ENCODE peak calls at places on chromosomes 5 and 9, in five cellular contexts. One of them, this sample, is unnamed.

GRCh38 chr5:172559004-172559932 is 81.8 kb upstream of the NEURL1B start:
- DNase-seq in NAMALWA: no peak
- DNase-seq in activated CD4-positive, alpha-beta T cell treated with anti-CD3 and anti-CD28 coated beads for 48 hours: no peak
- DNase-seq in Jurkat, Clone E6-1: no peak
- DNase-seq in foreskin fibroblast: peak
- DNase-seq in this sample: peak

GRCh38 chr9:130172858-130173461 is 756 bp downstream of the NCS1 start:
- DNase-seq in NAMALWA: no peak
- DNase-seq in activated CD4-positive, alpha-beta T cell treated with anti-CD3 and anti-CD28 coated beads for 48 hours: peak
- DNase-seq in Jurkat, Clone E6-1: no peak
- DNase-seq in foreskin fibroblast: peak
- DNase-seq in this sample: peak

GRCh38 chr9:37974506-37975173 is 70.7 kb upstream of the SLC25A51 start:
- DNase-seq in NAMALWA: no peak
- DNase-seq in activated CD4-positive, alpha-beta T cell treated with anti-CD3 and anti-CD28 coated beads for 48 hours: no peak
- DNase-seq in Jurkat, Clone E6-1: no peak
- DNase-seq in foreskin fibroblast: no peak
- DNase-seq in this sample: no peak

GRCh38 chr9:12784461-12785250 is 9.8 kb downstream of the LURAP1L start:
- DNase-seq in NAMALWA: no peak
- DNase-seq in activated CD4-positive, alpha-beta T cell treated with anti-CD3 and anti-CD28 coated beads for 48 hours: no peak
- DNase-seq in Jurkat, Clone E6-1: no peak
- DNase-seq in foreskin fibroblast: peak
- DNase-seq in this sample: peak

GRCh38 chr9:2583308-2584013 is 38.1 kb upstream of the VLDLR start:
- DNase-seq in NAMALWA: no peak
- DNase-seq in activated CD4-positive, alpha-beta T cell treated with anti-CD3 and anti-CD28 coated beads for 48 hours: no peak
- DNase-seq in Jurkat, Clone E6-1: no peak
- DNase-seq in foreskin fibroblast: no peak
- DNase-seq in this sample: no peak

GRCh38 chr5:110413856-110414255 is 312.6 kb downstream of the TMEM232 start:
- DNase-seq in NAMALWA: no peak
- DNase-seq in activated CD4-positive, alpha-beta T cell treated with anti-CD3 and anti-CD28 coated beads for 48 hours: no peak
- DNase-seq in Jurkat, Clone E6-1: no peak
- DNase-seq in foreskin fibroblast: peak
- DNase-seq in this sample: peak

GRCh38 chr5:148912714-148913398 is 86.4 kb downstream of the ADRB2 start:
- DNase-seq in NAMALWA: no peak
- DNase-seq in activated CD4-positive, alpha-beta T cell treated with anti-CD3 and anti-CD28 coated beads for 48 hours: no peak
- DNase-seq in Jurkat, Clone E6-1: no peak
- DNase-seq in foreskin fibroblast: peak
- DNase-seq in this sample: peak

GRCh38 chr9:122097679-122098315 is 4.7 kb upstream of the TTLL11 start:
- DNase-seq in NAMALWA: no peak
- DNase-seq in activated CD4-positive, alpha-beta T cell treated with anti-CD3 and anti-CD28 coated beads for 48 hours: no peak
- DNase-seq in Jurkat, Clone E6-1: no peak
- DNase-seq in foreskin fibroblast: peak
- DNase-seq in this sample: no peak

GRCh38 chr5:96691503-96692303 is 29.5 kb downstream of the CAST start:
- DNase-seq in NAMALWA: no peak
- DNase-seq in activated CD4-positive, alpha-beta T cell treated with anti-CD3 and anti-CD28 coated beads for 48 hours: no peak
- DNase-seq in Jurkat, Clone E6-1: no peak
- DNase-seq in foreskin fibroblast: peak
- DNase-seq in this sample: no peak

GRCh38 chr9:17140418-17140817 is 5.6 kb downstream of the CNTLN start:
- DNase-seq in NAMALWA: no peak
- DNase-seq in activated CD4-positive, alpha-beta T cell treated with anti-CD3 and anti-CD28 coated beads for 48 hours: no peak
- DNase-seq in Jurkat, Clone E6-1: no peak
- DNase-seq in foreskin fibroblast: no peak
- DNase-seq in this sample: no peak

GRCh38 chr9:108150736-108151135 is 661.2 kb upstream of the KLF4 start:
- DNase-seq in NAMALWA: no peak
- DNase-seq in activated CD4-positive, alpha-beta T cell treated with anti-CD3 and anti-CD28 coated beads for 48 hours: no peak
- DNase-seq in Jurkat, Clone E6-1: no peak
- DNase-seq in foreskin fibroblast: peak
- DNase-seq in this sample: no peak

GRCh38 chr5:149486726-149487635 is 64.3 kb downstream of the CSNK1A1 start:
- DNase-seq in NAMALWA: no peak
- DNase-seq in activated CD4-positive, alpha-beta T cell treated with anti-CD3 and anti-CD28 coated beads for 48 hours: no peak
- DNase-seq in Jurkat, Clone E6-1: no peak
- DNase-seq in foreskin fibroblast: peak
- DNase-seq in this sample: peak

GRCh38 chr5:34452170-34452828 is 203.8 kb upstream of the RAI14 start:
- DNase-seq in NAMALWA: no peak
- DNase-seq in activated CD4-positive, alpha-beta T cell treated with anti-CD3 and anti-CD28 coated beads for 48 hours: no peak
- DNase-seq in Jurkat, Clone E6-1: no peak
- DNase-seq in foreskin fibroblast: peak
- DNase-seq in this sample: peak

GRCh38 chr5:172743112-172743959 is 27.7 kb downstream of the DUSP1 start:
- DNase-seq in NAMALWA: no peak
- DNase-seq in activated CD4-positive, alpha-beta T cell treated with anti-CD3 and anti-CD28 coated beads for 48 hours: no peak
- DNase-seq in Jurkat, Clone E6-1: no peak
- DNase-seq in foreskin fibroblast: no peak
- DNase-seq in this sample: no peak

GRCh38 chr5:127892467-127893207 is 189.4 kb downstream of the CCDC192 start:
- DNase-seq in NAMALWA: no peak
- DNase-seq in activated CD4-positive, alpha-beta T cell treated with anti-CD3 and anti-CD28 coated beads for 48 hours: no peak
- DNase-seq in Jurkat, Clone E6-1: peak
- DNase-seq in foreskin fibroblast: peak
- DNase-seq in this sample: no peak

GRCh38 chr5:134507495-134507894 is 18.0 kb upstream of the JADE2 start:
- DNase-seq in NAMALWA: no peak
- DNase-seq in activated CD4-positive, alpha-beta T cell treated with anti-CD3 and anti-CD28 coated beads for 48 hours: no peak
- DNase-seq in Jurkat, Clone E6-1: no peak
- DNase-seq in foreskin fibroblast: no peak
- DNase-seq in this sample: no peak

GRCh38 chr5:55913396-55914140 is 62.4 kb downstream of the IL31RA start:
- DNase-seq in NAMALWA: no peak
- DNase-seq in activated CD4-positive, alpha-beta T cell treated with anti-CD3 and anti-CD28 coated beads for 48 hours: no peak
- DNase-seq in Jurkat, Clone E6-1: no peak
- DNase-seq in foreskin fibroblast: no peak
- DNase-seq in this sample: no peak

GRCh38 chr5:174750720-174751119 is 26.3 kb downstream of the MSX2 start:
- DNase-seq in NAMALWA: no peak
- DNase-seq in activated CD4-positive, alpha-beta T cell treated with anti-CD3 and anti-CD28 coated beads for 48 hours: no peak
- DNase-seq in Jurkat, Clone E6-1: no peak
- DNase-seq in foreskin fibroblast: peak
- DNase-seq in this sample: no peak

GRCh38 chr5:126645132-126645531 is 44.4 kb downstream of the PHAX start:
- DNase-seq in NAMALWA: no peak
- DNase-seq in activated CD4-positive, alpha-beta T cell treated with anti-CD3 and anti-CD28 coated beads for 48 hours: no peak
- DNase-seq in Jurkat, Clone E6-1: no peak
- DNase-seq in foreskin fibroblast: no peak
- DNase-seq in this sample: no peak

GRCh38 chr5:177421046-177421798 is 5.3 kb upstream of the GRK6 start:
- DNase-seq in NAMALWA: no peak
- DNase-seq in activated CD4-positive, alpha-beta T cell treated with anti-CD3 and anti-CD28 coated beads for 48 hours: no peak
- DNase-seq in Jurkat, Clone E6-1: no peak
- DNase-seq in foreskin fibroblast: peak
- DNase-seq in this sample: no peak

GRCh38 chr9:72305102-72305546 is 59.9 kb downstream of the ZFAND5 start:
- DNase-seq in NAMALWA: no peak
- DNase-seq in activated CD4-positive, alpha-beta T cell treated with anti-CD3 and anti-CD28 coated beads for 48 hours: no peak
- DNase-seq in Jurkat, Clone E6-1: no peak
- DNase-seq in foreskin fibroblast: peak
- DNase-seq in this sample: peak

GRCh38 chr9:13532407-13532806 is 252.9 kb upstream of the MPDZ start:
- DNase-seq in NAMALWA: no peak
- DNase-seq in activated CD4-positive, alpha-beta T cell treated with anti-CD3 and anti-CD28 coated beads for 48 hours: no peak
- DNase-seq in Jurkat, Clone E6-1: no peak
- DNase-seq in foreskin fibroblast: no peak
- DNase-seq in this sample: no peak

GRCh38 chr5:68547049-68547448 is 331.5 kb downstream of the PIK3R1 start:
- DNase-seq in NAMALWA: no peak
- DNase-seq in activated CD4-positive, alpha-beta T cell treated with anti-CD3 and anti-CD28 coated beads for 48 hours: no peak
- DNase-seq in Jurkat, Clone E6-1: no peak
- DNase-seq in foreskin fibroblast: no peak
- DNase-seq in this sample: no peak

GRCh38 chr5:133086366-133086875 is 34.6 kb downstream of the HSPA4 start:
- DNase-seq in NAMALWA: no peak
- DNase-seq in activated CD4-positive, alpha-beta T cell treated with anti-CD3 and anti-CD28 coated beads for 48 hours: no peak
- DNase-seq in Jurkat, Clone E6-1: no peak
- DNase-seq in foreskin fibroblast: no peak
- DNase-seq in this sample: no peak

GRCh38 chr5:42235837-42236236 is 187.4 kb upstream of the GHR start:
- DNase-seq in NAMALWA: no peak
- DNase-seq in activated CD4-positive, alpha-beta T cell treated with anti-CD3 and anti-CD28 coated beads for 48 hours: no peak
- DNase-seq in Jurkat, Clone E6-1: no peak
- DNase-seq in foreskin fibroblast: no peak
- DNase-seq in this sample: no peak

GRCh38 chr9:120043448-120043847 is 536.5 kb downstream of the CDK5RAP2 start:
- DNase-seq in NAMALWA: no peak
- DNase-seq in activated CD4-positive, alpha-beta T cell treated with anti-CD3 and anti-CD28 coated beads for 48 hours: no peak
- DNase-seq in Jurkat, Clone E6-1: no peak
- DNase-seq in foreskin fibroblast: no peak
- DNase-seq in this sample: no peak

GRCh38 chr9:21789541-21790037 is 12.8 kb upstream of the MTAP start:
- DNase-seq in NAMALWA: peak
- DNase-seq in activated CD4-positive, alpha-beta T cell treated with anti-CD3 and anti-CD28 coated beads for 48 hours: peak
- DNase-seq in Jurkat, Clone E6-1: no peak
- DNase-seq in foreskin fibroblast: peak
- DNase-seq in this sample: peak

GRCh38 chr5:107773479-107773878 is 102.7 kb upstream of the EFNA5 start:
- DNase-seq in NAMALWA: no peak
- DNase-seq in activated CD4-positive, alpha-beta T cell treated with anti-CD3 and anti-CD28 coated beads for 48 hours: no peak
- DNase-seq in Jurkat, Clone E6-1: no peak
- DNase-seq in foreskin fibroblast: peak
- DNase-seq in this sample: no peak

GRCh38 chr5:10702911-10703491 is 58.0 kb downstream of the DAP start:
- DNase-seq in NAMALWA: no peak
- DNase-seq in activated CD4-positive, alpha-beta T cell treated with anti-CD3 and anti-CD28 coated beads for 48 hours: no peak
- DNase-seq in Jurkat, Clone E6-1: no peak
- DNase-seq in foreskin fibroblast: peak
- DNase-seq in this sample: peak

GRCh38 chr9:124730772-124731171 is 40.3 kb downstream of the NR6A1 start:
- DNase-seq in NAMALWA: no peak
- DNase-seq in activated CD4-positive, alpha-beta T cell treated with anti-CD3 and anti-CD28 coated beads for 48 hours: no peak
- DNase-seq in Jurkat, Clone E6-1: no peak
- DNase-seq in foreskin fibroblast: no peak
- DNase-seq in this sample: no peak

GRCh38 chr9:138096192-138096845 is 218.7 kb downstream of the CACNA1B start:
- DNase-seq in NAMALWA: no peak
- DNase-seq in activated CD4-positive, alpha-beta T cell treated with anti-CD3 and anti-CD28 coated beads for 48 hours: no peak
- DNase-seq in Jurkat, Clone E6-1: no peak
- DNase-seq in foreskin fibroblast: no peak
- DNase-seq in this sample: no peak

This sample was measured in hepatic stellate cell.